ENCODE peak calls at places on chromosomes 11 and 22, in ten cellular contexts. U, H, B, Z, K, A, M, S, L and F are unnamed samples.

GRCh38 chr11:9002920-9003572 is 755 bp downstream of the NRIP3 start:
- DNase-seq in U (no peak), H (no peak), B (no peak), Z (no peak), K (no peak), A (no peak), M (no peak), S (no peak), L (no peak), F (no peak)

GRCh38 chr11:103798029-103798428 is 238.4 kb upstream of the DDI1 start:
- DNase-seq in U (peak), H (no peak), B (peak), Z (peak), K (no peak), A (peak), M (peak), S (peak), L (no peak), F (peak)

GRCh38 chr11:10926801-10927200 is 68.9 kb upstream of the ZBED5 start:
- DNase-seq in U (no peak), H (no peak), B (no peak), Z (peak), K (peak), A (no peak), M (no peak), S (no peak), L (no peak), F (no peak)

GRCh38 chr11:68416070-68416578 is 44.4 kb upstream of the PPP6R3 start:
- DNase-seq in U (no peak), H (no peak), B (no peak), Z (no peak), K (no peak), A (no peak), M (no peak), S (no peak), L (no peak), F (no peak)

GRCh38 chr11:18383388-18384156 is 10.8 kb upstream of the LDHA start:
- DNase-seq in U (peak), H (no peak), B (peak), Z (peak), K (peak), A (peak), M (peak), S (peak), L (peak), F (peak)

GRCh38 chr22:23245799-23246136 is 65.5 kb downstream of the BCR start:
- DNase-seq in U (no peak), H (no peak), B (no peak), Z (no peak), K (no peak), A (no peak), M (no peak), S (no peak), L (no peak), F (no peak)

GRCh38 chr22:48827228-48827810 is 1000.4 kb downstream of the BRD1 start:
- DNase-seq in U (no peak), H (no peak), B (no peak), Z (no peak), K (no peak), A (no peak), M (peak), S (no peak), L (no peak), F (no peak)

GRCh38 chr11:134332189-134332631 is 422 bp downstream of the GLB1L2 start:
- DNase-seq in U (no peak), H (no peak), B (no peak), Z (no peak), K (no peak), A (no peak), M (no peak), S (no peak), L (no peak), F (no peak)

GRCh38 chr11:14625804-14626203 is 17.8 kb upstream of the PDE3B start:
- DNase-seq in U (no peak), H (no peak), B (no peak), Z (no peak), K (no peak), A (no peak), M (no peak), S (no peak), L (no peak), F (no peak)

GRCh38 chr11:11450744-11451362 is 97.8 kb upstream of the CSNK2A3 start:
- DNase-seq in U (peak), H (no peak), B (no peak), Z (peak), K (peak), A (no peak), M (peak), S (peak), L (no peak), F (peak)

GRCh38 chr11:125165111-125165663 is 636 bp downstream of the PKNOX2 start:
- DNase-seq in U (no peak), H (no peak), B (no peak), Z (peak), K (no peak), A (no peak), M (peak), S (peak), L (peak), F (peak)

GRCh38 chr11:125284209-125284608 is 119.7 kb downstream of the PKNOX2 start:
- DNase-seq in U (no peak), H (no peak), B (no peak), Z (no peak), K (no peak), A (no peak), M (no peak), S (no peak), L (no peak), F (no peak)

GRCh38 chr11:15101072-15101701 is 13.5 kb upstream of the INSC start:
- DNase-seq in U (peak), H (peak), B (no peak), Z (peak), K (peak), A (peak), M (peak), S (peak), L (peak), F (peak)

GRCh38 chr11:120674537-120674936 is 163.0 kb downstream of the GRIK4 start:
- DNase-seq in U (peak), H (no peak), B (no peak), Z (no peak), K (no peak), A (no peak), M (peak), S (peak), L (no peak), F (no peak)

GRCh38 chr11:32255876-32256275 is 165.0 kb downstream of the RCN1 start:
- DNase-seq in U (no peak), H (no peak), B (no peak), Z (no peak), K (no peak), A (no peak), M (no peak), S (no peak), L (no peak), F (no peak)

GRCh38 chr11:121104223-121104831 is 3.3 kb downstream of the TECTA start:
- DNase-seq in U (no peak), H (no peak), B (no peak), Z (no peak), K (no peak), A (peak), M (no peak), S (no peak), L (peak), F (no peak)

GRCh38 chr11:1574256-1575242 is 2.5 kb upstream of the DUSP8 start:
- DNase-seq in U (peak), H (no peak), B (no peak), Z (peak), K (peak), A (no peak), M (peak), S (peak), L (peak), F (peak)

GRCh38 chr11:11280826-11281225 is 72.2 kb downstream of the CSNK2A3 start:
- DNase-seq in U (no peak), H (no peak), B (no peak), Z (no peak), K (no peak), A (no peak), M (no peak), S (no peak), L (no peak), F (no peak)

GRCh38 chr11:25667871-25668270 is 664.1 kb upstream of the ANO3 start:
- DNase-seq in U (no peak), H (no peak), B (no peak), Z (no peak), K (no peak), A (no peak), M (no peak), S (no peak), L (no peak), F (no peak)

GRCh38 chr11:67483901-67484665 is 1.3 kb downstream of the AIP start:
- DNase-seq in U (no peak), H (no peak), B (no peak), Z (no peak), K (no peak), A (no peak), M (no peak), S (no peak), L (no peak), F (no peak)

GRCh38 chr11:117618273-117618672 is 178.7 kb downstream of the DSCAML1 start:
- DNase-seq in U (no peak), H (no peak), B (no peak), Z (no peak), K (no peak), A (no peak), M (no peak), S (no peak), L (no peak), F (no peak)

GRCh38 chr11:79244175-79244804 is 196.5 kb downstream of the TENM4 start:
- DNase-seq in U (peak), H (no peak), B (peak), Z (peak), K (peak), A (no peak), M (peak), S (peak), L (no peak), F (peak)

GRCh38 chr11:70650075-70650909 is 252.0 kb downstream of the CTTN start:
- DNase-seq in U (peak), H (peak), B (peak), Z (peak), K (peak), A (peak), M (peak), S (peak), L (peak), F (peak)

GRCh38 chr11:61489833-61490585 is 18.5 kb upstream of the LRRC10B start:
- DNase-seq in U (peak), H (no peak), B (no peak), Z (peak), K (no peak), A (peak), M (peak), S (peak), L (peak), F (no peak)

GRCh38 chr22:42383851-42384417 is 48.3 kb downstream of the NFAM1 start:
- DNase-seq in U (no peak), H (no peak), B (no peak), Z (no peak), K (no peak), A (no peak), M (no peak), S (no peak), L (no peak), F (no peak)

GRCh38 chr11:2257023-2257700 is 13.2 kb downstream of the ASCL2 start:
- DNase-seq in U (no peak), H (no peak), B (no peak), Z (no peak), K (no peak), A (no peak), M (no peak), S (no peak), L (no peak), F (no peak)

GRCh38 chr11:61189933-61190332 is 13.4 kb upstream of the PGA3 start:
- DNase-seq in U (no peak), H (no peak), B (no peak), Z (no peak), K (no peak), A (no peak), M (no peak), S (no peak), L (no peak), F (no peak)

GRCh38 chr22:19631899-19632670 is 82.2 kb upstream of the SEPTIN5 start:
- DNase-seq in U (peak), H (no peak), B (no peak), Z (peak), K (peak), A (no peak), M (peak), S (peak), L (no peak), F (peak)

GRCh38 chr11:26121466-26121865 is 210.5 kb upstream of the ANO3 start:
- DNase-seq in U (no peak), H (no peak), B (no peak), Z (peak), K (no peak), A (no peak), M (no peak), S (no peak), L (no peak), F (no peak)

GRCh38 chr11:121521145-121522042 is 68.6 kb upstream of the SORL1-AS1 start:
- DNase-seq in U (no peak), H (no peak), B (no peak), Z (no peak), K (no peak), A (no peak), M (no peak), S (no peak), L (no peak), F (no peak)

GRCh38 chr22:42275970-42276369 is 5.5 kb upstream of the TCF20 start:
- DNase-seq in U (no peak), H (no peak), B (no peak), Z (no peak), K (no peak), A (no peak), M (no peak), S (no peak), L (no peak), F (no peak)

GRCh38 chr11:133306019-133306418 is 226.3 kb downstream of the OPCML start:
- DNase-seq in U (no peak), H (no peak), B (no peak), Z (no peak), K (no peak), A (no peak), M (no peak), S (no peak), L (no peak), F (no peak)

GRCh38 chr22:22945195-22945594 is 57.6 kb downstream of the IGLL5 start:
- DNase-seq in U (no peak), H (no peak), B (no peak), Z (no peak), K (no peak), A (no peak), M (no peak), S (no peak), L (no peak), F (no peak)

GRCh38 chr11:75241036-75241905 is 697 bp downstream of the TPBGL start:
- DNase-seq in U (peak), H (peak), B (peak), Z (peak), K (peak), A (peak), M (peak), S (peak), L (peak), F (peak)
- H3K4me3 ChIP-seq in U (peak), H (peak), B (peak), Z (peak), K (peak), A (no peak), M (no peak), S (peak), L (peak), F (peak)

GRCh38 chr11:119479685-119480275 is 56.8 kb upstream of the THY1 start:
- DNase-seq in U (peak), H (no peak), B (no peak), Z (peak), K (peak), A (no peak), M (peak), S (peak), L (no peak), F (peak)

GRCh38 chr11:119481021-119481666 is 58.2 kb upstream of the THY1 start:
- DNase-seq in U (peak), H (peak), B (peak), Z (peak), K (peak), A (peak), M (peak), S (peak), L (peak), F (peak)

GRCh38 chr11:119480375-119481020 is 57.5 kb upstream of the THY1 start:
- DNase-seq in U (no peak), H (no peak), B (no peak), Z (no peak), K (no peak), A (no peak), M (no peak), S (no peak), L (no peak), F (no peak)

GRCh38 chr11:119476666-119477331 is 53.8 kb upstream of the THY1 start:
- DNase-seq in U (no peak), H (no peak), B (no peak), Z (no peak), K (no peak), A (no peak), M (no peak), S (no peak), L (no peak), F (no peak)

GRCh38 chr11:119478711-119479285 is 55.8 kb upstream of the THY1 start:
- DNase-seq in U (no peak), H (no peak), B (no peak), Z (no peak), K (no peak), A (no peak), M (no peak), S (no peak), L (no peak), F (no peak)
- TF ChIP-seq CTCF in U (no peak), H (no peak), B (no peak), Z (no peak), K (no peak), A (no peak), M (no peak), S (no peak), L (no peak), F (no peak)

GRCh38 chr11:72301486-72301885 is 57.5 kb upstream of the PHOX2A start:
- DNase-seq in U (no peak), H (no peak), B (no peak), Z (no peak), K (no peak), A (no peak), M (no peak), S (no peak), L (no peak), F (no peak)

GRCh38 chr11:72298931-72299330 is 55.0 kb upstream of the PHOX2A start:
- DNase-seq in U (no peak), H (no peak), B (no peak), Z (no peak), K (no peak), A (no peak), M (no peak), S (no peak), L (no peak), F (no peak)

GRCh38 chr11:72303179-72303578 is 59.2 kb upstream of the PHOX2A start:
- DNase-seq in U (no peak), H (no peak), B (no peak), Z (no peak), K (no peak), A (no peak), M (no peak), S (no peak), L (no peak), F (no peak)

GRCh38 chr11:72297828-72298227 is 53.9 kb upstream of the PHOX2A start:
- DNase-seq in U (no peak), H (no peak), B (no peak), Z (no peak), K (no peak), A (no peak), M (no peak), S (no peak), L (no peak), F (no peak)

GRCh38 chr11:72300268-72300667 is 56.3 kb upstream of the PHOX2A start:
- DNase-seq in U (no peak), H (no peak), B (no peak), Z (no peak), K (no peak), A (no peak), M (no peak), S (no peak), L (no peak), F (no peak)
- H3K4me3 ChIP-seq in U (no peak), H (no peak), B (no peak), Z (no peak), K (no peak), A (no peak), M (no peak), S (no peak), L (no peak), F (no peak)

GRCh38 chr11:102405501-102405900 is 47.1 kb downstream of the TMEM123 start:
- DNase-seq in U (no peak), H (no peak), B (no peak), Z (no peak), K (no peak), A (no peak), M (no peak), S (no peak), L (no peak), F (no peak)

GRCh38 chr11:102399189-102399588 is 52.2 kb downstream of the BIRC2 start:
- DNase-seq in U (no peak), H (no peak), B (no peak), Z (no peak), K (no peak), A (no peak), M (no peak), S (no peak), L (no peak), F (no peak)

GRCh38 chr11:102402556-102402955 is 50.0 kb downstream of the TMEM123 start:
- DNase-seq in U (no peak), H (no peak), B (no peak), Z (no peak), K (no peak), A (no peak), M (no peak), S (no peak), L (no peak), F (no peak)

GRCh38 chr11:102400603-102401002 is 52.0 kb downstream of the TMEM123 start:
- DNase-seq in U (no peak), H (no peak), B (no peak), Z (no peak), K (no peak), A (no peak), M (no peak), S (no peak), L (no peak), F (no peak)

DNA sequence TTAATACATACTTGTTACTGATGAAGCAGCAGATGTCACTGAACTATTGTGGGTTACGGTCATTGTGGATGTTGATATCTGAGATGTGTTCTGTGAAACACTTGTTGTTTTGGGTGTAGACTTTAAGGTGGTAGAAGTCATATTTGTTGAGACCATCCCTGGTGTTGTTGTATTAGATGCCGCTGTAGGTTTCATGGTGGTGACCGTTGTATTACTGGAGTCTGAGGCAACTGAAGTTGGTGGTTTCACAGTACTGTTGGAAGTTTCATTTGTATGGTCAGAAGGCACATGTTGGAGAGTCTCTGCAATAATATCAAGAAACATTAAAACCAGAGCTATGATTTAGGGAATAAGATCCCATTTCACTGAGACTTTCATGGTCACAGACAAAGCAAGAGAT is 50.7 kb downstream of the TMEM123 start:
- DNase-seq in U (no peak), H (no peak), B (no peak), Z (no peak), K (no peak), A (no peak), M (no peak), S (no peak), L (no peak), F (no peak)
- TF ChIP-seq CTCF in U (no peak), H (no peak), B (no peak), Z (no peak), K (no peak), A (no peak), M (no peak), S (no peak), L (no peak), F (no peak)

GRCh38 chr11:105991888-105992287 is 30.2 kb downstream of the MSANTD4 start:
- DNase-seq in U (no peak), H (no peak), B (no peak), Z (no peak), K (no peak), A (no peak), M (no peak), S (no peak), L (no peak), F (no peak)
- H3K4me3 ChIP-seq in U (no peak), H (no peak), B (no peak), Z (no peak), K (no peak), A (no peak), M (no peak), S (no peak), L (no peak), F (no peak)

GRCh38 chr22:38843201-38843715 is 570 bp downstream of the NPTXR start:
- DNase-seq in U (peak), H (no peak), B (no peak), Z (peak), K (peak), A (no peak), M (peak), S (peak), L (peak), F (peak)
- TF ChIP-seq CTCF in U (no peak), H (no peak), B (no peak), Z (peak), K (peak), A (peak), M (peak), S (peak), L (peak), F (peak)

GRCh38 chr22:50090141-50090714 is 422 bp downstream of the MOV10L1 start:
- DNase-seq in U (no peak), H (no peak), B (no peak), Z (no peak), K (no peak), A (no peak), M (no peak), S (no peak), L (no peak), F (no peak)
- H3K4me3 ChIP-seq in U (no peak), H (no peak), B (no peak), Z (no peak), K (no peak), A (no peak), M (no peak), S (no peak), L (no peak), F (no peak)

GRCh38 chr22:28111501-28111900 is 192.4 kb upstream of the PITPNB start:
- DNase-seq in U (no peak), H (no peak), B (no peak), Z (peak), K (no peak), A (no peak), M (peak), S (no peak), L (no peak), F (no peak)

GRCh38 chr22:28115426-28115825 is 196.4 kb upstream of the PITPNB start:
- DNase-seq in U (no peak), H (no peak), B (no peak), Z (no peak), K (no peak), A (no peak), M (no peak), S (no peak), L (no peak), F (peak)

GRCh38 chr22:28116261-28116673 is 197.2 kb upstream of the PITPNB start:
- DNase-seq in U (peak), H (no peak), B (peak), Z (peak), K (peak), A (peak), M (peak), S (peak), L (peak), F (peak)

GRCh38 chr22:28112130-28112529 is 193.1 kb upstream of the PITPNB start:
- DNase-seq in U (no peak), H (no peak), B (no peak), Z (no peak), K (no peak), A (no peak), M (no peak), S (no peak), L (no peak), F (no peak)

GRCh38 chr22:28112548-28113043 is 193.5 kb upstream of the PITPNB start:
- DNase-seq in U (peak), H (no peak), B (peak), Z (peak), K (peak), A (peak), M (peak), S (peak), L (peak), F (peak)
- TF ChIP-seq CTCF in U (peak), H (peak), B (peak), Z (peak), K (peak), A (peak), M (peak), S (peak), L (peak), F (peak)